ENCODE peak calls at places on chromosomes 7 and 10, in six cellular contexts. One of them, this sample, is unnamed.

GRCh38 chr7:13016633-13017324 is 329.3 kb downstream of the ARL4A start:
- DNase-seq in activated effector memory CD4-positive, alpha-beta T cell treated with anti-CD3 and anti-CD28 coated beads, Interleukin-2, amount 50 U/mL, for 16 hours: no peak
- DNase-seq in cardiac muscle cell: no peak
- DNase-seq in NCI-H1105: no peak
- DNase-seq in left ventricle myocardium superior: no peak
- DNase-seq in posterior vena cava: no peak
- DNase-seq in this sample: no peak

GRCh38 chr10:34753014-34753757 is 61.9 kb downstream of the PARD3 start:
- DNase-seq in activated effector memory CD4-positive, alpha-beta T cell treated with anti-CD3 and anti-CD28 coated beads, Interleukin-2, amount 50 U/mL, for 16 hours: no peak
- DNase-seq in cardiac muscle cell: no peak
- DNase-seq in NCI-H1105: no peak
- DNase-seq in left ventricle myocardium superior: no peak
- DNase-seq in posterior vena cava: no peak
- DNase-seq in this sample: no peak

GRCh38 chr7:48251766-48252165 is 80.5 kb downstream of the ABCA13 start:
- DNase-seq in activated effector memory CD4-positive, alpha-beta T cell treated with anti-CD3 and anti-CD28 coated beads, Interleukin-2, amount 50 U/mL, for 16 hours: no peak
- DNase-seq in cardiac muscle cell: no peak
- DNase-seq in NCI-H1105: no peak
- DNase-seq in left ventricle myocardium superior: no peak
- DNase-seq in posterior vena cava: no peak
- DNase-seq in this sample: no peak

GRCh38 chr10:71459513-71459912 is 62.8 kb downstream of the CDH23 start:
- DNase-seq in activated effector memory CD4-positive, alpha-beta T cell treated with anti-CD3 and anti-CD28 coated beads, Interleukin-2, amount 50 U/mL, for 16 hours: no peak
- DNase-seq in cardiac muscle cell: no peak
- DNase-seq in NCI-H1105: no peak
- DNase-seq in left ventricle myocardium superior: no peak
- DNase-seq in posterior vena cava: no peak
- DNase-seq in this sample: no peak

GRCh38 chr7:47552631-47553030 is 29.3 kb downstream of the TNS3 start:
- DNase-seq in activated effector memory CD4-positive, alpha-beta T cell treated with anti-CD3 and anti-CD28 coated beads, Interleukin-2, amount 50 U/mL, for 16 hours: no peak
- DNase-seq in cardiac muscle cell: no peak
- DNase-seq in NCI-H1105: no peak
- DNase-seq in left ventricle myocardium superior: no peak
- DNase-seq in posterior vena cava: no peak
- DNase-seq in this sample: no peak

GRCh38 chr10:77737608-77738007 is 100.0 kb upstream of the KCNMA1 start:
- DNase-seq in activated effector memory CD4-positive, alpha-beta T cell treated with anti-CD3 and anti-CD28 coated beads, Interleukin-2, amount 50 U/mL, for 16 hours: no peak
- DNase-seq in cardiac muscle cell: no peak
- DNase-seq in NCI-H1105: no peak
- DNase-seq in left ventricle myocardium superior: no peak
- DNase-seq in posterior vena cava: no peak
- DNase-seq in this sample: no peak

GRCh38 chr7:129343099-129343700 is 91.0 kb upstream of the STRIP2 start:
- DNase-seq in activated effector memory CD4-positive, alpha-beta T cell treated with anti-CD3 and anti-CD28 coated beads, Interleukin-2, amount 50 U/mL, for 16 hours: no peak
- DNase-seq in cardiac muscle cell: peak; percentile 47
- DNase-seq in NCI-H1105: peak; percentile 40
- DNase-seq in left ventricle myocardium superior: no peak
- DNase-seq in posterior vena cava: no peak
- DNase-seq in this sample: peak; percentile 76

GRCh38 chr7:155536451-155536850 is 9.9 kb downstream of the CNPY1 start:
- DNase-seq in activated effector memory CD4-positive, alpha-beta T cell treated with anti-CD3 and anti-CD28 coated beads, Interleukin-2, amount 50 U/mL, for 16 hours: no peak
- DNase-seq in cardiac muscle cell: no peak
- DNase-seq in NCI-H1105: no peak
- DNase-seq in left ventricle myocardium superior: no peak
- DNase-seq in posterior vena cava: peak; percentile 66
- DNase-seq in this sample: no peak

GRCh38 chr10:114718386-114718785 is 60.3 kb upstream of the ABLIM1 start:
- DNase-seq in activated effector memory CD4-positive, alpha-beta T cell treated with anti-CD3 and anti-CD28 coated beads, Interleukin-2, amount 50 U/mL, for 16 hours: no peak
- DNase-seq in cardiac muscle cell: no peak
- DNase-seq in NCI-H1105: no peak
- DNase-seq in left ventricle myocardium superior: no peak
- DNase-seq in posterior vena cava: no peak
- DNase-seq in this sample: no peak

GRCh38 chr10:52961298-52961697 is 188.7 kb upstream of the MBL2 start:
- DNase-seq in activated effector memory CD4-positive, alpha-beta T cell treated with anti-CD3 and anti-CD28 coated beads, Interleukin-2, amount 50 U/mL, for 16 hours: no peak
- DNase-seq in cardiac muscle cell: no peak
- DNase-seq in NCI-H1105: no peak
- DNase-seq in left ventricle myocardium superior: no peak
- DNase-seq in posterior vena cava: no peak
- DNase-seq in this sample: no peak

GRCh38 chr7:734214-734613 is 7.1 kb upstream of the PRKAR1B start:
- DNase-seq in activated effector memory CD4-positive, alpha-beta T cell treated with anti-CD3 and anti-CD28 coated beads, Interleukin-2, amount 50 U/mL, for 16 hours: no peak
- DNase-seq in cardiac muscle cell: no peak
- DNase-seq in NCI-H1105: no peak
- DNase-seq in left ventricle myocardium superior: no peak
- DNase-seq in posterior vena cava: no peak
- DNase-seq in this sample: no peak

GRCh38 chr7:135537905-135538304 is 19.8 kb upstream of the NUP205 start:
- DNase-seq in activated effector memory CD4-positive, alpha-beta T cell treated with anti-CD3 and anti-CD28 coated beads, Interleukin-2, amount 50 U/mL, for 16 hours: no peak
- DNase-seq in cardiac muscle cell: no peak
- DNase-seq in NCI-H1105: no peak
- DNase-seq in left ventricle myocardium superior: no peak
- DNase-seq in posterior vena cava: no peak
- DNase-seq in this sample: no peak

GRCh38 chr10:48770558-48771089 is 86.0 kb downstream of the WDFY4 start:
- DNase-seq in activated effector memory CD4-positive, alpha-beta T cell treated with anti-CD3 and anti-CD28 coated beads, Interleukin-2, amount 50 U/mL, for 16 hours: no peak
- DNase-seq in cardiac muscle cell: no peak
- DNase-seq in NCI-H1105: no peak
- DNase-seq in left ventricle myocardium superior: no peak
- DNase-seq in posterior vena cava: no peak
- DNase-seq in this sample: no peak

GRCh38 chr10:75335983-75336382 is 65.6 kb downstream of the ZNF503 start:
- DNase-seq in activated effector memory CD4-positive, alpha-beta T cell treated with anti-CD3 and anti-CD28 coated beads, Interleukin-2, amount 50 U/mL, for 16 hours: no peak
- DNase-seq in cardiac muscle cell: no peak
- DNase-seq in NCI-H1105: no peak
- DNase-seq in left ventricle myocardium superior: no peak
- DNase-seq in posterior vena cava: no peak
- DNase-seq in this sample: no peak

GRCh38 chr7:39085590-39086049 is 107.9 kb downstream of the POU6F2 start:
- DNase-seq in activated effector memory CD4-positive, alpha-beta T cell treated with anti-CD3 and anti-CD28 coated beads, Interleukin-2, amount 50 U/mL, for 16 hours: no peak
- DNase-seq in cardiac muscle cell: peak; percentile 67
- DNase-seq in NCI-H1105: no peak
- DNase-seq in left ventricle myocardium superior: no peak
- DNase-seq in posterior vena cava: no peak
- DNase-seq in this sample: no peak

GRCh38 chr7:117071597-117071996 is 118.3 kb downstream of the ST7 start:
- DNase-seq in activated effector memory CD4-positive, alpha-beta T cell treated with anti-CD3 and anti-CD28 coated beads, Interleukin-2, amount 50 U/mL, for 16 hours: no peak
- DNase-seq in cardiac muscle cell: no peak
- DNase-seq in NCI-H1105: peak; percentile 74
- DNase-seq in left ventricle myocardium superior: no peak
- DNase-seq in posterior vena cava: no peak
- DNase-seq in this sample: no peak

GRCh38 chr7:99312316-99313203 is 13.1 kb upstream of the ARPC1A start:
- DNase-seq in activated effector memory CD4-positive, alpha-beta T cell treated with anti-CD3 and anti-CD28 coated beads, Interleukin-2, amount 50 U/mL, for 16 hours: peak; percentile 90
- DNase-seq in cardiac muscle cell: peak; percentile 73
- DNase-seq in NCI-H1105: peak; percentile 25
- DNase-seq in left ventricle myocardium superior: peak; percentile 74
- DNase-seq in posterior vena cava: peak; percentile 82
- DNase-seq in this sample: peak; percentile 59

GRCh38 chr7:69786707-69787395 is 188.6 kb downstream of the AUTS2 start:
- DNase-seq in activated effector memory CD4-positive, alpha-beta T cell treated with anti-CD3 and anti-CD28 coated beads, Interleukin-2, amount 50 U/mL, for 16 hours: no peak
- DNase-seq in cardiac muscle cell: no peak
- DNase-seq in NCI-H1105: no peak
- DNase-seq in left ventricle myocardium superior: no peak
- DNase-seq in posterior vena cava: no peak
- DNase-seq in this sample: no peak

GRCh38 chr7:32680259-32681173 is 185.2 kb downstream of the AVL9 start:
- DNase-seq in activated effector memory CD4-positive, alpha-beta T cell treated with anti-CD3 and anti-CD28 coated beads, Interleukin-2, amount 50 U/mL, for 16 hours: no peak
- DNase-seq in cardiac muscle cell: no peak
- DNase-seq in NCI-H1105: no peak
- DNase-seq in left ventricle myocardium superior: no peak
- DNase-seq in posterior vena cava: no peak
- DNase-seq in this sample: no peak

This sample was measured in cerebellar cortex.